ENCODE peak calls at places on chromosomes 5 and 9, in nine cellular contexts. One of them, this sample, is unnamed.

GRCh38 chr9:132694144-132694543 is 23.9 kb downstream of the GTF3C4 start:
- DNase-seq in HS-27A: no peak
- DNase-seq in ACHN: peak
- DNase-seq in GM13977: no peak
- DNase-seq in HEK293T: no peak
- DNase-seq in T-helper 2 cell: no peak
- DNase-seq in coronary artery: no peak
- DNase-seq in thyroid gland: no peak
- DNase-seq in T-helper 17 cell: no peak
- DNase-seq in this sample: no peak

GRCh38 chr5:181035991-181036815 is 3.9 kb upstream of the BTNL9 start:
- DNase-seq in T-helper 17 cell: no peak
- DNase-seq in T-helper 2 cell: no peak
- DNase-seq in GM13977: no peak
- DNase-seq in ACHN: no peak
- DNase-seq in coronary artery: no peak
- DNase-seq in HS-27A: no peak
- DNase-seq in HEK293T: no peak
- DNase-seq in thyroid gland: peak
- DNase-seq in this sample: no peak

GRCh38 chr9:88237454-88238280 is 99.4 kb upstream of the SPATA31C2 start:
- DNase-seq in T-helper 2 cell: no peak
- DNase-seq in HS-27A: no peak
- DNase-seq in ACHN: no peak
- DNase-seq in coronary artery: no peak
- DNase-seq in T-helper 17 cell: no peak
- DNase-seq in thyroid gland: no peak
- DNase-seq in HEK293T: no peak
- DNase-seq in GM13977: no peak
- DNase-seq in this sample: no peak

GRCh38 chr5:121688126-121688525 is 163.6 kb upstream of the FTMT start:
- DNase-seq in HS-27A: no peak
- DNase-seq in ACHN: peak
- DNase-seq in coronary artery: no peak
- DNase-seq in thyroid gland: no peak
- DNase-seq in T-helper 2 cell: no peak
- DNase-seq in GM13977: no peak
- DNase-seq in HEK293T: no peak
- DNase-seq in T-helper 17 cell: no peak
- DNase-seq in this sample: no peak

GRCh38 chr9:5305741-5306140 is 1.2 kb upstream of the RLN2 start:
- DNase-seq in T-helper 17 cell: no peak
- DNase-seq in ACHN: no peak
- DNase-seq in HEK293T: no peak
- DNase-seq in GM13977: no peak
- DNase-seq in coronary artery: no peak
- DNase-seq in thyroid gland: no peak
- DNase-seq in T-helper 2 cell: no peak
- DNase-seq in HS-27A: no peak
- DNase-seq in this sample: no peak

GRCh38 chr9:127034691-127035090 is 87.7 kb downstream of the ANGPTL2 start:
- DNase-seq in T-helper 17 cell: no peak
- DNase-seq in thyroid gland: no peak
- DNase-seq in ACHN: no peak
- DNase-seq in HS-27A: no peak
- DNase-seq in HEK293T: no peak
- DNase-seq in coronary artery: no peak
- DNase-seq in T-helper 2 cell: no peak
- DNase-seq in GM13977: no peak
- DNase-seq in this sample: no peak

GRCh38 chr9:128149001-128149701 is at the start of gene LCN2:
- DNase-seq in T-helper 2 cell: no peak
- DNase-seq in coronary artery: no peak
- DNase-seq in HEK293T: no peak
- DNase-seq in GM13977: no peak
- DNase-seq in HS-27A: no peak
- DNase-seq in T-helper 17 cell: no peak
- DNase-seq in ACHN: no peak
- DNase-seq in thyroid gland: peak
- DNase-seq in this sample: peak

GRCh38 chr5:67350600-67351315 is 154.2 kb upstream of the CD180 start:
- DNase-seq in coronary artery: no peak
- DNase-seq in GM13977: no peak
- DNase-seq in HS-27A: no peak
- DNase-seq in HEK293T: no peak
- DNase-seq in T-helper 2 cell: no peak
- DNase-seq in T-helper 17 cell: no peak
- DNase-seq in thyroid gland: no peak
- DNase-seq in ACHN: no peak
- DNase-seq in this sample: peak

GRCh38 chr5:73390989-73391388 is 57.6 kb downstream of the FOXD1 start:
- DNase-seq in thyroid gland: no peak
- DNase-seq in HS-27A: no peak
- DNase-seq in HEK293T: no peak
- DNase-seq in ACHN: no peak
- DNase-seq in coronary artery: no peak
- DNase-seq in GM13977: no peak
- DNase-seq in T-helper 2 cell: no peak
- DNase-seq in T-helper 17 cell: no peak
- DNase-seq in this sample: no peak

This sample was measured in body of pancreas.